ENCODE peak calls at places on chromosome 1, in six cellular contexts. Y is testis, I is cardiac muscle cell, S is brain microvascular endothelial cell, F is tibial artery, J is GM23338. L is an unnamed sample.

GRCh38 chr1:20560966-20561365 is 8.6 kb downstream of the FAM43B start:
- DNase-seq in I (no peak), Y (no peak), S (no peak), J (no peak), F (no peak), L (no peak)

GRCh38 chr1:12344611-12345299 is 114.9 kb downstream of the VPS13D start:
- DNase-seq in J (no peak), F (peak; percentile 75), I (peak; percentile 13), S (no peak), Y (peak; percentile 20), L (no peak)

GRCh38 chr1:222454782-222455181 is 93.1 kb downstream of the HHIPL2 start:
- DNase-seq in S (no peak), F (no peak), I (no peak), J (peak; percentile 25), Y (peak; percentile 44), L (no peak)

GRCh38 chr1:81296584-81296983 is 504.1 kb upstream of the ADGRL2 start:
- DNase-seq in F (no peak), I (peak; percentile 69), S (no peak), J (no peak), Y (no peak), L (no peak)

GRCh38 chr1:75449998-75450397 is 160.9 kb downstream of the SLC44A5 start:
- DNase-seq in S (no peak), I (no peak), J (no peak), F (no peak), Y (no peak), L (no peak)

GRCh38 chr1:206002833-206003532 is at the start of gene RAB7B:
- DNase-seq in Y (peak; percentile 80), J (no peak), F (peak; percentile 88), I (peak; percentile 84), S (peak; percentile 75), L (peak; percentile 11)

GRCh38 chr1:245132771-245133170 is 22.0 kb upstream of the KIF26B start:
- DNase-seq in I (no peak), S (no peak), F (peak; percentile 21), J (no peak), Y (no peak), L (no peak)

GRCh38 chr1:10734900-10735602 is 61.4 kb downstream of the CASZ1 start:
- DNase-seq in S (no peak), Y (no peak), J (peak; percentile 60), F (no peak), I (no peak), L (no peak)

GRCh38 chr1:145978860-145979745 is 14.6 kb downstream of the POLR3GL start:
- DNase-seq in J (peak; percentile 98), F (peak; percentile 97), I (peak; percentile 100), Y (peak; percentile 97), S (peak; percentile 100), L (peak; percentile 98)

GRCh38 chr1:1306661-1307260 is 969 bp downstream of the ACAP3 start:
- DNase-seq in F (no peak), Y (no peak), I (no peak), J (no peak), S (no peak), L (no peak)

GRCh38 chr1:9960705-9961562 is 17.7 kb downstream of the NMNAT1 start:
- DNase-seq in F (no peak), Y (no peak), I (peak; percentile 2), J (peak; percentile 80), S (no peak), L (peak; percentile 25)

GRCh38 chr1:39425634-39426033 is 65.8 kb upstream of the BMP8A start:
- DNase-seq in Y (no peak), F (no peak), J (no peak), I (no peak), S (no peak), L (no peak)
- H3K27me3 ChIP-seq in Y (no peaks in the 10 kb centered on the region), F (no peaks in the 10 kb centered on the region), J (no peaks in the 10 kb centered on the region), I (no peaks in the 10 kb centered on the region), S (no peaks in the 10 kb centered on the region), L (no peaks in the 10 kb centered on the region)

DNA sequence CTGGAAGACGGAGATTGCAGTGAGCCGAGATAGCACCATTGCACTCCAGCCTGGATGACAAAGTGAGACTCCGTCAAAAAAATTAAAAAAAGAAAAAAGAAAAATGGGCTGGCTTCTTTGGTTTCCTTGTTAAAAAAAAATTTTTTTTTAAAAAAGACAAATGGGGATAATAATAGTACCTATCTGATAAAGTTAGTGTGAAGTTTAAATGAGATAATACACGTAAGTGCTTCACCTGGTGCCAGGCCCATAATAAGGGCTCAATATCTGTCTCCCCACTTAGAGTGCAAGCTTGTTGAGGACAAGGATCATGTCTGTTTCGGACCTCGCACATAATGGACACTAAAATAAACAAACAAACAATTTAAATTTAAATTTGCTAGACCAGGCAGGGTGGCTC is 30.0 kb upstream of the HTR1D start:
- DNase-seq in S (no peak), J (no peak), I (no peak), Y (no peak), F (no peak), L (no peak)
- H3K36me3 ChIP-seq in S (no peaks in the 10 kb centered on the region), J (no peaks in the 10 kb centered on the region), I (no peaks in the 10 kb centered on the region), Y (no peaks in the 10 kb centered on the region), F (no peaks in the 10 kb centered on the region), L (no peaks in the 10 kb centered on the region)

GRCh38 chr1:228767636-228768344 is 32.5 kb downstream of the RHOU start:
- DNase-seq in Y (no peak), J (no peak), F (no peak), I (no peak), S (no peak), L (peak; percentile 20)

GRCh38 chr1:228765543-228765942 is 30.3 kb downstream of the RHOU start:
- DNase-seq in I (no peak), S (no peak), J (no peak), F (no peak), Y (no peak), L (no peak)

GRCh38 chr1:228766788-228767187 is 31.5 kb downstream of the RHOU start:
- DNase-seq in S (no peak), Y (no peak), I (no peak), F (no peak), J (no peak), L (no peak)

GRCh38 chr1:228770779-228771223 is 35.5 kb downstream of the RHOU start:
- DNase-seq in S (no peak), F (no peak), J (no peak), Y (no peak), I (no peak), L (no peak)

DNA sequence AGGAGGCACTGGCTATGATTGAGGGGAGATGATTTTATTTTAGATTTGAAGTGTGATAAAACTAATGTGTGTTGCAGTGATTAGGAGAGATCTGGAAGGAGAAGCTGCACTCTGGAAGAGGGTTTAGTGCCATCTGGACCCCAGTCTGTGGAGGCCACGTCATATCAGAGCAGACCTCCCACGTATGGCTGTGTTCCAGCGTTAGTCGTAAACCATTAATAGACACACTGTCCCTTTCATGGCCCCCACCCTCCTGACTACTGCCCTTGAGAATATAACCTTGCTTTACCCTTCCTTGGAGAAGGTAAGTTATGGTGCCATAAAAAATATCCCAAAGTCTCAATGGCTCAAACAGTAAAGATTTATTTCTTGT is 33.1 kb downstream of the RHOU start:
- DNase-seq in J (no peak), Y (peak; percentile 41), F (no peak), I (no peak), S (no peak), L (peak; percentile 21)
- H3K27me3 ChIP-seq in J (no peaks in the 10 kb centered on the region), Y (no peaks in the 10 kb centered on the region), F (no peaks in the 10 kb centered on the region), I (peaks cover 59% of the 10 kb centered on the region), S (no peaks in the 10 kb centered on the region), L (no peaks in the 10 kb centered on the region)

GRCh38 chr1:37872692-37873091 is 13.3 kb upstream of the MTF1 start:
- DNase-seq in Y (no peak), S (no peak), J (no peak), I (no peak), F (no peak), L (no peak)
- H3K36me3 ChIP-seq in Y (no peaks in the 10 kb centered on the region), S (peaks cover 36% of the 10 kb centered on the region), J (peaks cover 14% of the 10 kb centered on the region), I (peaks cover 32% of the 10 kb centered on the region), F (peaks cover 91% of the 10 kb centered on the region), L (peaks cover 63% of the 10 kb centered on the region)

GRCh38 chr1:226586650-226587443 is 38.3 kb downstream of the STUM start:
- DNase-seq in S (no peak), I (no peak), J (no peak), F (no peak), Y (no peak), L (no peak)
- H3K27me3 ChIP-seq in S (no peaks in the 10 kb centered on the region), I (no peaks in the 10 kb centered on the region), J (no peaks in the 10 kb centered on the region), F (no peaks in the 10 kb centered on the region), Y (no peaks in the 10 kb centered on the region), L (no peaks in the 10 kb centered on the region)

GRCh38 chr1:43444827-43445225 is 8.9 kb downstream of the HYI start:
- DNase-seq in I (peak; percentile 47), F (no peak), S (no peak), J (peak; percentile 24), Y (no peak), L (peak; percentile 38)

GRCh38 chr1:43442756-43443155 is 11.0 kb downstream of the HYI start:
- DNase-seq in S (no peak), F (peak; percentile 54), J (no peak), Y (no peak), I (no peak), L (no peak)

GRCh38 chr1:43444151-43444826 is 9.4 kb downstream of the HYI start:
- DNase-seq in F (peak; percentile 46), S (no peak), Y (no peak), I (no peak), J (no peak), L (no peak)

GRCh38 chr1:43441894-43442632 is 11.7 kb downstream of the HYI start:
- DNase-seq in Y (no peak), S (no peak), I (no peak), J (no peak), F (peak; percentile 60), L (no peak)

GRCh38 chr1:43443197-43443946 is 10.4 kb downstream of the HYI start:
- DNase-seq in S (no peak), F (peak; percentile 54), Y (no peak), I (no peak), J (no peak), L (no peak)
- H3K36me3 ChIP-seq in S (peaks cover 79% of the 10 kb centered on the region), F (peaks cover 85% of the 10 kb centered on the region), Y (no peaks in the 10 kb centered on the region), I (peaks cover 34% of the 10 kb centered on the region), J (no peaks in the 10 kb centered on the region), L (peaks cover 82% of the 10 kb centered on the region)

GRCh38 chr1:84773195-84773594 is 82.9 kb upstream of the SSX2IP start:
- DNase-seq in F (no peak), J (no peak), S (no peak), I (no peak), Y (no peak), L (no peak)
- H3K27me3 ChIP-seq in F (no peaks in the 10 kb centered on the region), J (no peaks in the 10 kb centered on the region), S (peaks cover 11% of the 10 kb centered on the region), I (no peaks in the 10 kb centered on the region), Y (no peaks in the 10 kb centered on the region), L (no peaks in the 10 kb centered on the region)

L was measured in WERI-Rb-1.